ENCODE peak calls at places on chromosome 18, in eight cellular contexts. V is stimulated activated CD8-positive, alpha-beta memory T cell treated with anti-CD3 and anti-CD28 coated beads, Interleukin-7, amount 100 ng/mL, for 1 hour; T is testis; J is activated CD4-positive, alpha-beta T cell treated with anti-CD3 and anti-CD28 coated beads for 1 hour; F is EL; H is nephron progenitor cell; L is fibroblast of pulmonary artery; Y is AG08395. I is an unnamed sample.

GRCh38 chr18:67728364-67728763 is 211.8 kb upstream of the DSEL start:
- DNase-seq in V (no peak), T (no peak), J (no peak), F (no peak), H (no peak), L (no peak), Y (no peak), I (no peak)

GRCh38 chr18:72742002-72742401 is 125.8 kb downstream of the NETO1 start:
- DNase-seq in V (no peak), T (no peak), J (no peak), F (no peak), H (no peak), L (no peak), Y (no peak), I (no peak)

GRCh38 chr18:57776354-57776753 is 26.8 kb downstream of the ATP8B1 start:
- DNase-seq in V (no peak), T (no peak), J (no peak), F (no peak), H (no peak), L (no peak), Y (no peak), I (no peak)

GRCh38 chr18:9736942-9737813 is 29.1 kb downstream of the RAB31 start:
- DNase-seq in V (no peak), T (no peak), J (no peak), F (peak), H (peak), L (no peak), Y (peak), I (peak)

GRCh38 chr18:44130365-44130942 is 550.2 kb upstream of the SETBP1 start:
- DNase-seq in V (no peak), T (peak), J (no peak), F (peak), H (peak), L (peak), Y (peak), I (peak)

GRCh38 chr18:5424903-5425302 is 118.9 kb downstream of the EPB41L3 start:
- DNase-seq in V (no peak), T (no peak), J (no peak), F (no peak), H (no peak), L (peak), Y (peak), I (peak)

GRCh38 chr18:77161954-77162353 is 29.4 kb upstream of the MBP start:
- DNase-seq in V (no peak), T (no peak), J (no peak), F (no peak), H (no peak), L (no peak), Y (no peak), I (no peak)

GRCh38 chr18:49961271-49961670 is 147.9 kb upstream of the ACAA2 start:
- DNase-seq in V (no peak), T (no peak), J (no peak), F (no peak), H (no peak), L (no peak), Y (no peak), I (no peak)

GRCh38 chr18:46098616-46098933 is 479 bp upstream of the ATP5F1A start:
- DNase-seq in V (no peak), T (no peak), J (no peak), F (no peak), H (no peak), L (no peak), Y (no peak), I (no peak)

GRCh38 chr18:25177631-25178030 is 174.3 kb downstream of the ZNF521 start:
- DNase-seq in V (no peak), T (no peak), J (no peak), F (no peak), H (no peak), L (no peak), Y (no peak), I (no peak)

GRCh38 chr18:25464211-25464610 is 112.2 kb upstream of the ZNF521 start:
- DNase-seq in V (no peak), T (no peak), J (no peak), F (peak), H (no peak), L (peak), Y (peak), I (no peak)

GRCh38 chr18:79765491-79766245 is 32.1 kb upstream of the KCNG2 start:
- DNase-seq in V (no peak), T (peak), J (no peak), F (peak), H (no peak), L (no peak), Y (peak), I (peak)

GRCh38 chr18:76709659-76710645 is 112.4 kb upstream of the ZNF236 start:
- DNase-seq in V (peak), T (peak), J (peak), F (peak), H (peak), L (peak), Y (peak), I (peak)

GRCh38 chr18:2905802-2906521 is 59.2 kb downstream of the EMILIN2 start:
- DNase-seq in V (no peak), T (peak), J (no peak), F (peak), H (peak), L (peak), Y (peak), I (peak)

GRCh38 chr18:22451796-22452195 is 34.1 kb upstream of the CTAGE1 start:
- DNase-seq in V (no peak), T (no peak), J (no peak), F (no peak), H (peak), L (no peak), Y (no peak), I (peak)

GRCh38 chr18:55477537-55478300 is 110.3 kb downstream of the TCF4 start:
- DNase-seq in V (no peak), T (no peak), J (no peak), F (peak), H (no peak), L (peak), Y (peak), I (no peak)

GRCh38 chr18:69469444-69469919 is 68.8 kb downstream of the DOK6 start:
- DNase-seq in V (no peak), T (peak), J (no peak), F (peak), H (peak), L (no peak), Y (no peak), I (no peak)

GRCh38 chr18:64202836-64203235 is 53.9 kb upstream of the LINC00305 start:
- DNase-seq in V (no peak), T (no peak), J (no peak), F (no peak), H (no peak), L (peak), Y (no peak), I (no peak)

GRCh38 chr18:44729631-44730101 is 49.0 kb downstream of the SETBP1 start:
- DNase-seq in V (peak), T (no peak), J (no peak), F (peak), H (no peak), L (peak), Y (peak), I (no peak)

GRCh38 chr18:44733754-44734465 is 53.2 kb downstream of the SETBP1 start:
- DNase-seq in V (no peak), T (no peak), J (no peak), F (no peak), H (no peak), L (no peak), Y (no peak), I (no peak)

GRCh38 chr18:36075862-36076587 is 8.7 kb upstream of the RPRD1A start:
- DNase-seq in V (no peak), T (no peak), J (no peak), F (peak), H (no peak), L (peak), Y (peak), I (no peak)

GRCh38 chr18:79556829-79557585 is 122.6 kb upstream of the CTDP1 start:
- DNase-seq in V (no peak), T (no peak), J (no peak), F (no peak), H (no peak), L (no peak), Y (no peak), I (no peak)

GRCh38 chr18:65753520-65753919 is 2.7 kb downstream of the CDH7 start:
- DNase-seq in V (no peak), T (peak), J (no peak), F (no peak), H (peak), L (peak), Y (no peak), I (peak)

I was measured in NCI-H146.